ENCODE peak calls at places on chromosomes 13 and 19, in seven cellular contexts. D is progenitor cell of endocrine pancreas; C is fibroblast of pulmonary artery; K is activated effector memory CD4-positive, alpha-beta T cell treated with anti-CD3 and anti-CD28 coated beads, Interleukin-2, amount 50 U/mL, for 16 hours; V is SK-N-SH; Z is Right ventricle myocardium inferior; P is tibial nerve. Q is an unnamed sample.

GRCh38 chr13:111033172-111034133 is 81.7 kb upstream of the ARHGEF7 start:
- DNase-seq in D (no peak), C (no peak), K (no peak), V (no peak), Z (no peak), P (no peak), Q (no peak)

GRCh38 chr19:10344780-10345179 is 5.4 kb upstream of the ICAM3 start:
- DNase-seq in D (no peak), C (no peak), K (no peak), V (no peak), Z (no peak), P (no peak), Q (no peak)

GRCh38 chr13:100957741-100958140 is 283.1 kb upstream of the TMTC4 start:
- DNase-seq in D (no peak), C (no peak), K (no peak), V (no peak), Z (no peak), P (no peak), Q (no peak)

GRCh38 chr19:29872224-29872731 is 60.5 kb downstream of the CCNE1 start:
- DNase-seq in D (no peak), C (peak; percentile 28), K (peak; percentile 64), V (peak; percentile 49), Z (no peak), P (no peak), Q (peak; percentile 59)

GRCh38 chr13:21020581-21020980 is 40.8 kb downstream of the LATS2 start:
- DNase-seq in D (no peak), C (no peak), K (no peak), V (no peak), Z (no peak), P (no peak), Q (no peak)

GRCh38 chr19:2478756-2479555 is 3.0 kb downstream of the GADD45B start:
- DNase-seq in D (no peak), C (peak; percentile 82), K (peak; percentile 88), V (no peak), Z (peak; percentile 90), P (peak; percentile 69), Q (peak; percentile 93)

GRCh38 chr13:113860579-113861432 is 3.1 kb downstream of the GAS6 start:
- DNase-seq in D (peak; percentile 46), C (peak; percentile 51), K (peak; percentile 57), V (no peak), Z (no peak), P (no peak), Q (no peak)

GRCh38 chr19:41296323-41296935 is 13.5 kb upstream of the CCDC97 start:
- DNase-seq in D (no peak), C (no peak), K (peak; percentile 66), V (no peak), Z (no peak), P (no peak), Q (no peak)

GRCh38 chr19:44151491-44151890 is 10.1 kb downstream of the ZNF234 start:
- DNase-seq in D (no peak), C (no peak), K (no peak), V (no peak), Z (no peak), P (no peak), Q (no peak)

GRCh38 chr19:53013621-53014020 is at the start of gene ERVV-1:
- DNase-seq in D (no peak), C (no peak), K (peak; percentile 5), V (no peak), Z (no peak), P (no peak), Q (no peak)

GRCh38 chr19:1257475-1258160 is 9.2 kb downstream of the MIDN start:
- DNase-seq in D (no peak), C (no peak), K (no peak), V (no peak), Z (no peak), P (no peak), Q (no peak)

GRCh38 chr19:13729859-13730258 is 34.5 kb upstream of the MRI1 start:
- DNase-seq in D (no peak), C (no peak), K (no peak), V (no peak), Z (no peak), P (no peak), Q (no peak)

GRCh38 chr13:74979703-74980102 is 502.3 kb downstream of the TBC1D4 start:
- DNase-seq in D (no peak), C (no peak), K (no peak), V (peak; percentile 11), Z (no peak), P (no peak), Q (no peak)

GRCh38 chr19:55693336-55693974 is 18.4 kb downstream of the EPN1 start:
- DNase-seq in D (no peak), C (no peak), K (peak; percentile 58), V (no peak), Z (no peak), P (no peak), Q (peak; percentile 72)

GRCh38 chr19:8306235-8307054 is 1.7 kb downstream of the CD320 start:
- DNase-seq in D (peak; percentile 7), C (no peak), K (peak; percentile 62), V (no peak), Z (peak; percentile 39), P (peak; percentile 4), Q (peak; percentile 83)

GRCh38 chr19:5313307-5313706 is 27.3 kb downstream of the PTPRS start:
- DNase-seq in D (no peak), C (no peak), K (no peak), V (peak; percentile 72), Z (no peak), P (no peak), Q (no peak)

GRCh38 chr19:18951721-18952281 is 10.8 kb upstream of the HOMER3 start:
- DNase-seq in D (no peak), C (no peak), K (no peak), V (no peak), Z (no peak), P (no peak), Q (no peak)

GRCh38 chr19:36081385-36081784 is 26.7 kb downstream of the WDR62 start:
- DNase-seq in D (no peak), C (no peak), K (no peak), V (no peak), Z (no peak), P (peak; percentile 16), Q (no peak)

GRCh38 chr13:20713751-20714150 is 10.3 kb downstream of the IL17D start:
- DNase-seq in D (no peak), C (peak; percentile 43), K (no peak), V (no peak), Z (no peak), P (no peak), Q (no peak)

GRCh38 chr19:45177817-45178261 is at the start of gene TRAPPC6A:
- DNase-seq in D (no peak), C (peak; percentile 46), K (no peak), V (no peak), Z (no peak), P (peak; percentile 18), Q (no peak)

GRCh38 chr19:46015080-46015960 is 7.5 kb downstream of the PGLYRP1 start:
- DNase-seq in D (peak; percentile 50), C (peak; percentile 16), K (peak; percentile 89), V (peak; percentile 93), Z (peak; percentile 89), P (no peak), Q (no peak)

GRCh38 chr19:31232220-31232619 is 117.0 kb downstream of the TSHZ3 start:
- DNase-seq in D (no peak), C (no peak), K (no peak), V (no peak), Z (no peak), P (no peak), Q (no peak)

GRCh38 chr13:97506511-97506910 is 72.5 kb downstream of the RAP2A start:
- DNase-seq in D (no peak), C (peak; percentile 79), K (no peak), V (no peak), Z (no peak), P (peak; percentile 8), Q (no peak)

GRCh38 chr13:66200555-66200954 is 1029.6 kb downstream of the PCDH9 start:
- DNase-seq in D (no peak), C (peak; percentile 20), K (no peak), V (no peak), Z (no peak), P (no peak), Q (no peak)

GRCh38 chr19:38852231-38853044 is 2.7 kb upstream of the HNRNPL start:
- DNase-seq in D (peak; percentile 43), C (peak; percentile 52), K (peak; percentile 85), V (peak; percentile 43), Z (peak; percentile 81), P (peak; percentile 51), Q (no peak)

GRCh38 chr13:97119899-97120745 is 102.0 kb upstream of the MBNL2 start:
- DNase-seq in D (no peak), C (no peak), K (no peak), V (no peak), Z (no peak), P (no peak), Q (no peak)

GRCh38 chr13:50227356-50227755 is 212.1 kb downstream of the KCNRG start:
- DNase-seq in D (no peak), C (no peak), K (no peak), V (no peak), Z (no peak), P (no peak), Q (no peak)

GRCh38 chr19:7888145-7888825 is at the start of gene LRRC8E:
- DNase-seq in D (peak; percentile 69), C (peak; percentile 53), K (peak; percentile 76), V (peak; percentile 24), Z (peak; percentile 71), P (no peak), Q (peak; percentile 95)

GRCh38 chr13:79907527-79907926 is 426.6 kb downstream of the NDFIP2 start:
- DNase-seq in D (no peak), C (no peak), K (no peak), V (no peak), Z (no peak), P (no peak), Q (no peak)

GRCh38 chr13:111115841-111116500 is 861 bp downstream of the ARHGEF7 start:
- DNase-seq in D (no peak), C (peak; percentile 59), K (no peak), V (peak; percentile 80), Z (peak; percentile 65), P (peak; percentile 73), Q (no peak)

GRCh38 chr19:22354665-22355064 is 67.5 kb downstream of the ZNF98 start:
- DNase-seq in D (no peak), C (no peak), K (no peak), V (no peak), Z (no peak), P (no peak), Q (no peak)

GRCh38 chr19:5808120-5808816 is 3.4 kb downstream of the NRTN start:
- DNase-seq in D (no peak), C (no peak), K (no peak), V (no peak), Z (no peak), P (no peak), Q (no peak)

GRCh38 chr13:67614577-67614976 is 384.4 kb upstream of the PCDH9 start:
- DNase-seq in D (no peak), C (no peak), K (no peak), V (no peak), Z (no peak), P (no peak), Q (no peak)

GRCh38 chr13:94009696-94010095 is 469.8 kb downstream of the DCT start:
- DNase-seq in D (no peak), C (peak; percentile 70), K (no peak), V (no peak), Z (no peak), P (no peak), Q (no peak)